ENCODE peak calls at places on chromosomes 11 and 22, in seven cellular contexts. X is cardiac fibroblast; Q is activated T-helper 9 cell treated with anti-CD3 and anti-CD28 coated beads, Interleukin-2, amount 50 U/mL, for 16 hours; C is left cardiac atrium; K is foreskin melanocyte; V is heart left ventricle; H is AG08395. O is an unnamed sample.

GRCh38 chr11:68140496-68141246 is 19.5 kb upstream of the CHKA start:
- DNase-seq in X (no peak), Q (no peak), C (no peak), K (no peak), V (no peak), H (no peak), O (no peak)

GRCh38 chr11:2774173-2775082 is 74.6 kb upstream of the KCNQ1OT1 start:
- DNase-seq in X (no peak), Q (no peak), C (no peak), K (no peak), V (peak), H (no peak), O (no peak)

GRCh38 chr22:28345304-28345703 is 334.3 kb downstream of the TTC28 start:
- DNase-seq in X (peak), Q (no peak), C (no peak), K (no peak), V (no peak), H (peak), O (peak)

GRCh38 chr11:12017243-12017678 is 8.8 kb upstream of the DKK3 start:
- DNase-seq in X (peak), Q (no peak), C (no peak), K (no peak), V (peak), H (peak), O (no peak)

GRCh38 chr11:57566035-57566504 is 1.4 kb downstream of the UBE2L6 start:
- DNase-seq in X (peak), Q (no peak), C (no peak), K (peak), V (peak), H (peak), O (peak)

GRCh38 chr11:104015649-104016415 is 20.6 kb upstream of the DDI1 start:
- DNase-seq in X (no peak), Q (no peak), C (no peak), K (no peak), V (no peak), H (no peak), O (no peak)

GRCh38 chr11:102564110-102564509 is 33.6 kb upstream of the MMP7 start:
- DNase-seq in X (peak), Q (no peak), C (no peak), K (no peak), V (no peak), H (peak), O (no peak)

GRCh38 chr11:30741039-30741550 is 154.9 kb upstream of the MPPED2 start:
- DNase-seq in X (no peak), Q (no peak), C (no peak), K (peak), V (no peak), H (peak), O (peak)

GRCh38 chr22:42214625-42215415 is 55.6 kb downstream of the TCF20 start:
- DNase-seq in X (no peak), Q (no peak), C (peak), K (no peak), V (peak), H (no peak), O (no peak)